ENCODE peak calls at places on chromosomes 6 and 20, in eight cellular contexts. N is body of pancreas, Y is AG10803, C is ovary, Q is astrocyte of the spinal cord, W is brain microvascular endothelial cell, E is aorta, A is cardiac muscle cell. J is an unnamed sample.

GRCh38 chr6:141580988-141581387 is 551.7 kb upstream of the GJE1 start:
- DNase-seq in W (peak; percentile 14), E (no peak), A (no peak), Y (peak; percentile 78), N (no peak), Q (peak; percentile 66), C (no peak), J (no peak)

GRCh38 chr6:131954775-131955107 is 3.6 kb upstream of the CCN2 start:
- DNase-seq in C (peak; percentile 45), Q (peak; percentile 99), N (peak; percentile 51), E (peak; percentile 65), A (peak; percentile 75), Y (peak; percentile 81), W (peak; percentile 99), J (no peak)

GRCh38 chr20:33757046-33757445 is 25.2 kb downstream of the ZNF341 start:
- DNase-seq in N (no peak), A (no peak), E (no peak), Q (no peak), W (no peak), Y (no peak), C (no peak), J (no peak)

GRCh38 chr6:56540232-56540631 is 102.5 kb downstream of the DST start:
- DNase-seq in W (no peak), Y (no peak), N (no peak), E (no peak), A (no peak), C (no peak), Q (no peak), J (peak; percentile 25)

GRCh38 chr6:146041282-146041681 is 12.4 kb downstream of the GRM1 start:
- DNase-seq in C (no peak), Q (peak; percentile 29), Y (peak; percentile 8), A (peak; percentile 66), W (peak; percentile 5), N (no peak), E (no peak), J (no peak)

GRCh38 chr6:82783587-82784253 is 281.9 kb downstream of the UBE3D start:
- DNase-seq in W (no peak), Q (no peak), E (no peak), N (no peak), C (no peak), A (peak; percentile 42), Y (no peak), J (no peak)

GRCh38 chr20:24004470-24004869 is 15.9 kb upstream of the GGTLC1 start:
- DNase-seq in C (no peak), N (no peak), E (no peak), Y (no peak), W (no peak), A (no peak), Q (no peak), J (no peak)

GRCh38 chr6:29749668-29750067 is 26.4 kb downstream of the HLA-F start:
- DNase-seq in W (no peak), Q (no peak), C (no peak), Y (no peak), E (no peak), A (no peak), N (no peak), J (no peak)

GRCh38 chr6:27795697-27796494 is 116.3 kb downstream of the OR2B2 start:
- DNase-seq in W (peak; percentile 92), N (peak; percentile 60), C (peak; percentile 51), Y (peak; percentile 88), A (peak; percentile 77), Q (peak; percentile 95), E (no peak), J (peak; percentile 70)

GRCh38 chr6:14502551-14502950 is 385.0 kb downstream of the CD83 start:
- DNase-seq in A (no peak), Y (no peak), E (no peak), W (peak; percentile 22), Q (no peak), C (no peak), N (no peak), J (no peak)

GRCh38 chr20:53328956-53329355 is 264.7 kb downstream of the ZNF217 start:
- DNase-seq in E (no peak), C (no peak), A (no peak), Y (peak; percentile 3), W (no peak), N (no peak), Q (no peak), J (no peak)

GRCh38 chr20:11271319-11271718 is 597.5 kb upstream of the JAG1 start:
- DNase-seq in Q (no peak), Y (no peak), C (no peak), E (no peak), N (no peak), W (no peak), A (peak; percentile 38), J (no peak)

GRCh38 chr20:2382833-2383232 is 2.1 kb downstream of the TGM6 start:
- DNase-seq in Q (no peak), Y (peak; percentile 29), C (no peak), A (no peak), E (no peak), W (no peak), N (no peak), J (no peak)

GRCh38 chr6:143867236-143867635 is 3.0 kb downstream of the ZC2HC1B start:
- DNase-seq in Y (peak; percentile 52), E (no peak), Q (no peak), W (no peak), N (no peak), C (no peak), A (no peak), J (no peak)

GRCh38 chr20:20196610-20197009 is 144.3 kb downstream of the CFAP61 start:
- DNase-seq in C (no peak), N (no peak), W (no peak), E (no peak), Y (no peak), A (no peak), Q (no peak), J (no peak)

GRCh38 chr6:34182751-34183531 is 37.1 kb upstream of the GRM4 start:
- DNase-seq in E (peak; percentile 72), A (no peak), W (no peak), Q (no peak), C (no peak), Y (peak; percentile 16), N (no peak), J (peak; percentile 97)

GRCh38 chr6:89749918-89750317 is 69.7 kb downstream of the MDN1 start:
- DNase-seq in E (no peak), N (no peak), A (no peak), Y (peak; percentile 35), C (no peak), W (no peak), Q (no peak), J (no peak)

GRCh38 chr6:97401533-97401932 is 118.5 kb upstream of the MMS22L start:
- DNase-seq in A (no peak), N (no peak), Y (peak; percentile 54), E (no peak), Q (peak; percentile 22), W (peak; percentile 7), C (no peak), J (no peak)

GRCh38 chr6:167530960-167531359 is 206.1 kb downstream of the TTLL2 start:
- DNase-seq in E (no peak), A (no peak), Y (no peak), N (no peak), W (no peak), Q (no peak), C (no peak), J (no peak)

GRCh38 chr6:4134841-4135664 is at the start of gene ECI2:
- DNase-seq in W (no peak), Q (no peak), N (peak; percentile 73), E (peak; percentile 84), Y (peak; percentile 62), A (no peak), C (no peak), J (peak; percentile 29)

GRCh38 chr6:116087437-116088027 is 13.1 kb upstream of the NT5DC1 start:
- DNase-seq in A (no peak), N (no peak), E (no peak), C (no peak), Q (peak; percentile 63), Y (peak; percentile 58), W (peak; percentile 28), J (no peak)

GRCh38 chr6:169340395-169340794 is 86.7 kb upstream of the THBS2 start:
- DNase-seq in C (no peak), A (no peak), Y (peak; percentile 44), N (no peak), Q (no peak), W (no peak), E (peak; percentile 83), J (no peak)

GRCh38 chr6:31354248-31354647 is 2.7 kb downstream of the HLA-B start:
- DNase-seq in Q (no peak), C (no peak), A (no peak), Y (no peak), E (no peak), N (no peak), W (no peak), J (no peak)

GRCh38 chr6:99613705-99614429 is 7.2 kb downstream of the PRDM13 start:
- DNase-seq in Y (no peak), W (no peak), A (peak; percentile 47), E (no peak), N (no peak), C (no peak), Q (no peak), J (no peak)

GRCh38 chr6:99618649-99619408 is 12.2 kb downstream of the PRDM13 start:
- DNase-seq in E (no peak), Y (no peak), C (no peak), Q (no peak), N (no peak), W (no peak), A (no peak), J (no peak)

GRCh38 chr6:99617131-99617530 is 10.5 kb downstream of the PRDM13 start:
- DNase-seq in C (no peak), Q (no peak), E (no peak), A (no peak), N (no peak), Y (no peak), W (no peak), J (no peak)

GRCh38 chr6:99614430-99615161 is 8.0 kb downstream of the PRDM13 start:
- DNase-seq in Y (no peak), C (no peak), E (no peak), Q (no peak), W (no peak), N (no peak), A (peak; percentile 46), J (no peak)

GRCh38 chr6:99619409-99619762 is 12.8 kb downstream of the PRDM13 start:
- DNase-seq in Q (no peak), A (no peak), N (no peak), Y (no peak), C (no peak), W (no peak), E (no peak), J (no peak)
- H3K4me3 ChIP-seq in Q (no peak overlapping the region), A (peak overlapping the region; percentile 6), N (no peak overlapping the region), Y (no peak overlapping the region), C (no peak overlapping the region), W (no peak overlapping the region), E (no peak overlapping the region), J (no peak overlapping the region)

GRCh38 chr6:32406197-32406596 is 784 bp downstream of the BTNL2 start:
- DNase-seq in A (no peak), E (no peak), N (no peak), W (no peak), Y (no peak), C (no peak), Q (no peak), J (no peak)
- H3K4me3 ChIP-seq in A (no peak overlapping the region), E (no peak overlapping the region), N (no peak overlapping the region), W (no peak overlapping the region), Y (no peak overlapping the region), C (no peak overlapping the region), Q (no peak overlapping the region), J (no peak overlapping the region)

GRCh38 chr6:44000164-44000842 is 126.9 kb downstream of the MRPL14 start:
- DNase-seq in N (peak; percentile 7), Y (no peak), Q (peak; percentile 33), W (no peak), E (peak; percentile 51), C (no peak), A (no peak), J (peak; percentile 88)
- H3K4me3 ChIP-seq in N (no peak overlapping the region), Y (no peak overlapping the region), Q (no peak overlapping the region), W (no peak overlapping the region), E (no peak overlapping the region), C (no peak overlapping the region), A (no peak overlapping the region), J (no peak overlapping the region)

GRCh38 chr6:53302678-53303360 is 45.9 kb downstream of the ELOVL5 start:
- DNase-seq in C (no peak), E (no peak), A (peak; percentile 30), Y (peak; percentile 89), Q (peak; percentile 88), N (no peak), W (peak; percentile 38), J (no peak)
- H3K4me3 ChIP-seq in C (no peak overlapping the region), E (no peak overlapping the region), A (no peak overlapping the region), Y (peak overlapping the region; percentile 23), Q (no peak overlapping the region), N (no peak overlapping the region), W (no peak overlapping the region), J (no peak overlapping the region)

J was measured in HL-60.